ENCODE peak calls at places on chromosomes 12 and 14, in seven cellular contexts. Q is GM12891, U is HepG2, M is H1, W is GM12878, N is K562, C is SK-N-SH. V is an unnamed sample.

GRCh38 chr12:23028158-23028802 is 403.3 kb downstream of the ETNK1 start:
- DNase-seq in N (no peak), Q (no peak), C (no peak), U (no peak), M (no peak), W (no peak), V (no peak)

GRCh38 chr14:66359500-66359899 is 126.7 kb upstream of the CCDC196 start:
- DNase-seq in W (peak; percentile 15), U (peak; percentile 53), N (peak; percentile 6), C (peak; percentile 45), Q (peak; percentile 12), M (no peak), V (peak; percentile 7)

GRCh38 chr12:1870086-1870485 is 48.4 kb downstream of the CACNA2D4 start:
- DNase-seq in Q (no peak), N (no peak), U (no peak), W (no peak), C (no peak), M (no peak), V (no peak)

GRCh38 chr14:102498005-102498677 is 11.4 kb downstream of the ANKRD9 start:
- DNase-seq in C (peak; percentile 59), W (no peak), M (no peak), Q (no peak), N (no peak), U (no peak), V (no peak)

GRCh38 chr14:56244138-56244789 is 126.1 kb downstream of the PELI2 start:
- DNase-seq in N (no peak), W (no peak), U (no peak), C (no peak), Q (no peak), M (no peak), V (no peak)

GRCh38 chr12:12716151-12716844 is 870 bp upstream of the CDKN1B start:
- DNase-seq in U (peak; percentile 63), Q (no peak), N (no peak), W (no peak), C (no peak), M (no peak), V (no peak)

GRCh38 chr12:75623631-75624118 is 112.3 kb upstream of the KRR1 start:
- DNase-seq in W (no peak), Q (no peak), N (no peak), M (no peak), U (peak; percentile 87), C (peak; percentile 15), V (no peak)

GRCh38 chr14:61179061-61179675 is 102.0 kb downstream of the TMEM30B start:
- DNase-seq in M (no peak), W (no peak), Q (no peak), N (no peak), U (peak; percentile 59), C (no peak), V (no peak)

GRCh38 chr12:58557156-58557555 is 363.1 kb downstream of the LRIG3 start:
- DNase-seq in C (no peak), U (no peak), W (no peak), Q (no peak), M (no peak), N (no peak), V (no peak)

GRCh38 chr14:98809792-98810191 is 462.2 kb downstream of the BCL11B start:
- DNase-seq in U (no peak), W (no peak), N (no peak), M (no peak), C (no peak), Q (no peak), V (no peak)

GRCh38 chr12:116434155-116435065 is 124.8 kb upstream of the MAP1LC3B2 start:
- DNase-seq in W (no peak), C (peak; percentile 87), N (peak; percentile 38), U (no peak), Q (no peak), M (peak; percentile 38), V (no peak)

DNA sequence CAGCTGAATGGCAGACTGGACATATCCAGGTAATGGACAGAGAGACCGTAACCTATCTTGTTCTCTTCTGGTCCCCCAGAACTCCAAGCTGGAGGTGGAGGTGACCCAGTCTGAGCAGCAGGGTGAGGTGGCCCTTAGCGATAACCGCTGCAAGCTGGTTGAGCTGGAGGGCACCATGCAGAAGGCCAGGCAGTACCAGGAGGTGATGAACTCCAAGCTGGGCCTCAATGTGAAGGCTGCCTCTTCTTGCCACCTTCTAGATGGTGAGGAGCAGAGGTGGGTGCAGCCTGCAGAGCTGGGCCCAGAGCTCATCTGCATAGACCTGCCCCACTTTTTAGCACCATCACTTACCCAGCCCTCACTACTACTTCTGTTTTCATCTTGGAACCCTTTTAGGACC is 7.2 kb upstream of the KRT86 start:
- DNase-seq in N (no peak), W (no peak), Q (no peak), U (no peak), C (no peak), M (no peak), V (no peak)
- TF ChIP-seq TAF1 in N (no peak), W (no peak), Q (no peak), U (no peak), C (no peak), M (no peak), V (no peak)

GRCh38 chr14:31933716-31934115 is 143.4 kb upstream of the ARHGAP5 start:
- DNase-seq in N (no peak), W (no peak), C (no peak), U (no peak), M (no peak), Q (no peak), V (no peak)

GRCh38 chr14:31935406-31935805 is 141.7 kb upstream of the ARHGAP5 start:
- DNase-seq in U (peak; percentile 79), W (no peak), N (no peak), Q (no peak), M (no peak), C (no peak), V (no peak)

GRCh38 chr14:31936100-31936499 is 141.0 kb upstream of the ARHGAP5 start:
- DNase-seq in C (no peak), N (no peak), W (no peak), Q (no peak), M (no peak), U (peak; percentile 52), V (no peak)

GRCh38 chr14:31932675-31933074 is 144.4 kb upstream of the ARHGAP5 start:
- DNase-seq in U (no peak), M (no peak), Q (no peak), C (no peak), N (no peak), W (no peak), V (no peak)

GRCh38 chr14:31934767-31935266 is 142.3 kb upstream of the ARHGAP5 start:
- DNase-seq in M (no peak), U (peak; percentile 90), N (peak; percentile 34), W (no peak), C (peak; percentile 33), Q (no peak), V (no peak)
- TF ChIP-seq TAF1 in M (no peak), U (no peak), N (no peak), W (no peak), C (no peak), Q (no peak), V (no peak)

GRCh38 chr14:92570863-92571262 is 57.3 kb downstream of the RIN3 start:
- DNase-seq in C (no peak), N (no peak), M (no peak), Q (no peak), W (no peak), U (no peak), V (no peak)
- TF ChIP-seq TAF1 in C (no peak), N (no peak), M (no peak), Q (no peak), W (no peak), U (no peak), V (no peak)

GRCh38 chr14:36313206-36313605 is 7.2 kb downstream of the MBIP start:
- DNase-seq in Q (no peak), N (no peak), C (no peak), M (no peak), W (no peak), U (no peak), V (no peak)

GRCh38 chr14:36317650-36318049 is 2.8 kb downstream of the MBIP start:
- DNase-seq in U (no peak), N (no peak), C (no peak), M (no peak), Q (no peak), W (no peak), V (no peak)

GRCh38 chr14:36315159-36315853 is 5.1 kb downstream of the MBIP start:
- DNase-seq in W (peak; percentile 7), N (no peak), U (no peak), C (no peak), Q (peak; percentile 0), M (no peak), V (no peak)

GRCh38 chr14:36313898-36314297 is 6.5 kb downstream of the MBIP start:
- DNase-seq in W (no peak), N (no peak), U (peak; percentile 34), M (no peak), Q (no peak), C (no peak), V (no peak)

DNA sequence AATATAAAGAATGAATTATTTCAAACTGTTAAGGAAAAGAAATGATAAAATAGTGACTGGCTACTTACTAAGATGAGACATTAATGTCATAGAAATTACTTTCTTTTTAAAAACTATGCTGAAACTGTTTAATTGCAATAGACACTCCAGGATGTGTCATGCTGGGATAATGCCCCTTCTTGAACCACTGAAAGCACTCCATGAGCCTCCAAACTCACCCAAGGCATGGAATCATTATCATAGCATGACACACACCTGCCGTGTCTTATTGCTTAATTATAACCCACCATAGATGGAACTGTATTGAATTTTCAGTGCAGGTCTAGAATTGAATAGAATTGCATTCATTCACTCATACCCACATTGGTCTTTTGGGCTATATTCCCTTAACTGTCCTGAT is 4.3 kb downstream of the MBIP start:
- DNase-seq in U (no peak), C (no peak), N (no peak), Q (no peak), W (no peak), M (no peak), V (no peak)
- TF ChIP-seq TAF1 in U (no peak), C (no peak), N (no peak), Q (no peak), W (no peak), M (no peak), V (no peak)